ENCODE peak calls at places on chromosomes 1 and 21, in four cellular contexts. One of them, this sample, is unnamed.
A peak's percentile ranks its signal among the peaks of the same experiment; 100 is the strongest.

GRCh38 chr1:115299266-115299665 is 38.8 kb downstream of the NGF start:
- DNase-seq in GM12891: no peak
- DNase-seq in Peyer's patch: no peak
- DNase-seq in heart left ventricle: no peak
- DNase-seq in this sample: no peak

GRCh38 chr1:46991083-46991923 is 32.2 kb upstream of the CYP4X1 start:
- DNase-seq in Peyer's patch: no peak
- DNase-seq in GM12891: no peak
- DNase-seq in heart left ventricle: no peak
- DNase-seq in this sample: no peak

GRCh38 chr21:15298306-15298705 is 233.5 kb upstream of the NRIP1 start:
- DNase-seq in GM12891: no peak
- DNase-seq in Peyer's patch: no peak
- DNase-seq in heart left ventricle: no peak
- DNase-seq in this sample: no peak

GRCh38 chr1:178324003-178324402 is 172.8 kb downstream of the CLEC20A start:
- DNase-seq in heart left ventricle: no peak
- DNase-seq in GM12891: no peak
- DNase-seq in Peyer's patch: no peak
- DNase-seq in this sample: no peak

GRCh38 chr1:66371233-66372005 is 162.5 kb upstream of the SGIP1 start:
- DNase-seq in GM12891: no peak
- DNase-seq in heart left ventricle: peak; percentile 26
- DNase-seq in Peyer's patch: peak; percentile 75
- DNase-seq in this sample: peak; percentile 10

GRCh38 chr1:160115545-160116276 is at the start of gene ATP1A2:
- DNase-seq in Peyer's patch: no peak
- DNase-seq in heart left ventricle: peak; percentile 81
- DNase-seq in GM12891: no peak
- DNase-seq in this sample: no peak

GRCh38 chr1:40911105-40911504 is 48.9 kb upstream of the CITED4 start:
- DNase-seq in Peyer's patch: no peak
- DNase-seq in GM12891: no peak
- DNase-seq in heart left ventricle: no peak
- DNase-seq in this sample: no peak

GRCh38 chr1:27257155-27257554 is 22.7 kb downstream of the WDTC1 start:
- DNase-seq in heart left ventricle: no peak
- DNase-seq in Peyer's patch: no peak
- DNase-seq in GM12891: no peak
- DNase-seq in this sample: no peak

GRCh38 chr21:33126569-33126968 is 56.6 kb downstream of the OLIG1 start:
- DNase-seq in GM12891: no peak
- DNase-seq in Peyer's patch: no peak
- DNase-seq in heart left ventricle: no peak
- DNase-seq in this sample: no peak

GRCh38 chr1:150477733-150478132 is 9.5 kb upstream of the TARS2 start:
- DNase-seq in heart left ventricle: no peak
- DNase-seq in Peyer's patch: no peak
- DNase-seq in GM12891: no peak
- DNase-seq in this sample: no peak

GRCh38 chr1:19485362-19486187 is at the start of gene CAPZB:
- DNase-seq in GM12891: peak; percentile 95
- DNase-seq in heart left ventricle: peak; percentile 97
- DNase-seq in Peyer's patch: peak; percentile 92
- DNase-seq in this sample: peak; percentile 77

GRCh38 chr21:17513214-17514123 is 626 bp downstream of the CXADR start:
- DNase-seq in heart left ventricle: peak; percentile 33
- DNase-seq in GM12891: peak; percentile 27
- DNase-seq in Peyer's patch: no peak
- DNase-seq in this sample: no peak

GRCh38 chr21:14830307-14830706 is 234.5 kb downstream of the NRIP1 start:
- DNase-seq in heart left ventricle: no peak
- DNase-seq in Peyer's patch: no peak
- DNase-seq in GM12891: no peak
- DNase-seq in this sample: no peak

GRCh38 chr1:84918706-84919105 is 25.7 kb upstream of the LPAR3 start:
- DNase-seq in GM12891: no peak
- DNase-seq in heart left ventricle: no peak
- DNase-seq in Peyer's patch: no peak
- DNase-seq in this sample: no peak

GRCh38 chr1:181369416-181369815 is 113.9 kb upstream of the CACNA1E start:
- DNase-seq in GM12891: no peak
- DNase-seq in heart left ventricle: no peak
- DNase-seq in Peyer's patch: no peak
- DNase-seq in this sample: no peak

GRCh38 chr1:92903765-92904164 is 57.5 kb downstream of the DIPK1A start:
- DNase-seq in Peyer's patch: no peak
- DNase-seq in GM12891: no peak
- DNase-seq in heart left ventricle: no peak
- DNase-seq in this sample: no peak

GRCh38 chr1:187267745-187268277 is 439.1 kb downstream of the PLA2G4A start:
- DNase-seq in heart left ventricle: no peak
- DNase-seq in GM12891: no peak
- DNase-seq in Peyer's patch: no peak
- DNase-seq in this sample: no peak

GRCh38 chr1:156816561-156817328 is at the start of gene SH2D2A:
- DNase-seq in Peyer's patch: peak; percentile 88
- DNase-seq in heart left ventricle: peak; percentile 60
- DNase-seq in GM12891: peak; percentile 78
- DNase-seq in this sample: no peak

GRCh38 chr1:18938707-18939070 is 17.8 kb downstream of the IFFO2 start:
- DNase-seq in GM12891: no peak
- DNase-seq in Peyer's patch: no peak
- DNase-seq in heart left ventricle: no peak
- DNase-seq in this sample: no peak

GRCh38 chr1:201309420-201309819 is 26.1 kb downstream of the PKP1 start:
- DNase-seq in heart left ventricle: peak; percentile 84
- DNase-seq in Peyer's patch: no peak
- DNase-seq in GM12891: peak; percentile 35
- DNase-seq in this sample: peak; percentile 24

GRCh38 chr1:36096500-36097412 is 8.1 kb downstream of the ADPRS start:
- DNase-seq in Peyer's patch: no peak
- DNase-seq in GM12891: no peak
- DNase-seq in heart left ventricle: no peak
- DNase-seq in this sample: no peak

GRCh38 chr1:100360790-100361232 is 8.5 kb downstream of the CDC14A start:
- DNase-seq in GM12891: no peak
- DNase-seq in Peyer's patch: no peak
- DNase-seq in heart left ventricle: peak; percentile 52
- DNase-seq in this sample: peak; percentile 17

GRCh38 chr1:207321045-207321789 is at the start of gene CD55:
- DNase-seq in GM12891: peak; percentile 76
- DNase-seq in Peyer's patch: peak; percentile 98
- DNase-seq in heart left ventricle: peak; percentile 97
- DNase-seq in this sample: peak; percentile 84
- TF ChIP-seq POLR2A in GM12891: peak; percentile 84
- TF ChIP-seq POLR2A in Peyer's patch: peak; percentile 90
- TF ChIP-seq POLR2A in heart left ventricle: peak; percentile 16
- TF ChIP-seq POLR2A in this sample: no peak

DNA sequence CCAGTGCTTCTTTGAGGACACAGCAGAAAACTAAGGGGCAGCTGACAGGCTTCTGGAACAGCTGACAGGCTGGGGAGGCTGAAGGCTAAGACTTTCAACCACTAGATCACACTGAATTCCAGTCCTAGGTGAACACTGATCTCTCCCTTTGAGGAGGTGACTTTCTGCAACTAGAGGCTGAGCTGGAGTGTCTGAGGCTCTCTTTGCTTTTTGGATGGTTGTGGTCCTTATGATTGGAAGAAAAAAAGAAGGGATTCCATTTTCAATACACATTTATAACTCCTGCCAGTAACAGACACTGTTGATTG is 1.4 kb downstream of the IL6R start:
- DNase-seq in heart left ventricle: no peak
- DNase-seq in Peyer's patch: no peak
- DNase-seq in GM12891: no peak
- DNase-seq in this sample: no peak
- TF ChIP-seq POLR2A in heart left ventricle: no peak
- TF ChIP-seq POLR2A in Peyer's patch: no peak
- TF ChIP-seq POLR2A in GM12891: no peak
- TF ChIP-seq POLR2A in this sample: no peak

GRCh38 chr1:43969416-43969745 is 429 bp upstream of the DPH2 start:
- DNase-seq in Peyer's patch: no peak
- DNase-seq in GM12891: no peak
- DNase-seq in heart left ventricle: no peak
- DNase-seq in this sample: no peak

GRCh38 chr1:43968348-43968948 is 1.4 kb upstream of the DPH2 start:
- DNase-seq in Peyer's patch: no peak
- DNase-seq in heart left ventricle: no peak
- DNase-seq in GM12891: no peak
- DNase-seq in this sample: no peak

GRCh38 chr1:43970911-43971310 is 1.1 kb downstream of the DPH2 start:
- DNase-seq in heart left ventricle: no peak
- DNase-seq in GM12891: no peak
- DNase-seq in Peyer's patch: no peak
- DNase-seq in this sample: no peak

GRCh38 chr1:43970502-43970901 is 692 bp downstream of the DPH2 start:
- DNase-seq in GM12891: no peak
- DNase-seq in heart left ventricle: no peak
- DNase-seq in Peyer's patch: no peak
- DNase-seq in this sample: no peak

DNA sequence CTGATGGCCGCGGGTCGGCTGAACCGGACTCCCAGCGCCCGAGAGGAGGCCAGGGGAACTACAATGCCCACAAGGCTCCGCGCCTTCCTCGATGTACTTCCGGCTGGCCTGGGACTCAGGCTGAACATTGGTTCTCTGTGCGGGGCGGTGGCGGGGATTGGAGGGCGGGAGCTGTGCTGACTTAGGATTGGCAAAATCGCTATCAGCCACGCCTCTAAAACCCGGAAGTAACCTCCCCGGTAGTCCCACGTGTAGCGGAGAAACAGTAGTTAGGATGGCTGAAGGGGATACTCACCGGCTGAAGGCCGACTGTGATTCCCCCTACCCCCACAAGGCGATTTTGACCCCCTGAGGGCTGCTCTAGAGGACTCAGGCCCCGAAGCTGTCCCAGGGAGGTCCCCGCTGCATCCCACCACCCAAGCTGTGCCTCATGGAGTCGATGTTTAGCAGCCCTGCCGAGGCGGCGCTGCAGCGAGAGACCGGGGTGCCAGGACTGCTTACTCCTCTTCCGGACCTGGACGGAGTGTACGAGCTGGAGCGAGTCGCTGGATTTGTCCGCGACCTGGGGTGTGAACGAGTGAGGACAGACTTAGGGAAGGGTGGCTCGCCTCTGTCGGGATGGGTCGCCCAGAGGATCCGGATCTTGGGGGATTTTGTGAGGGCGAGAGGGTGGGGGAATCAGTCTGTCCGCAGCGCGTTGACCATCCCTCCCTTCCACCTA is at the start of gene DPH2:
- DNase-seq in heart left ventricle: peak; percentile 98
- DNase-seq in Peyer's patch: peak; percentile 97
- DNase-seq in GM12891: peak; percentile 99
- DNase-seq in this sample: peak; percentile 99
- TF ChIP-seq POLR2A in heart left ventricle: no peak
- TF ChIP-seq POLR2A in Peyer's patch: no peak
- TF ChIP-seq POLR2A in GM12891: peak; percentile 64
- TF ChIP-seq POLR2A in this sample: no peak

DNA sequence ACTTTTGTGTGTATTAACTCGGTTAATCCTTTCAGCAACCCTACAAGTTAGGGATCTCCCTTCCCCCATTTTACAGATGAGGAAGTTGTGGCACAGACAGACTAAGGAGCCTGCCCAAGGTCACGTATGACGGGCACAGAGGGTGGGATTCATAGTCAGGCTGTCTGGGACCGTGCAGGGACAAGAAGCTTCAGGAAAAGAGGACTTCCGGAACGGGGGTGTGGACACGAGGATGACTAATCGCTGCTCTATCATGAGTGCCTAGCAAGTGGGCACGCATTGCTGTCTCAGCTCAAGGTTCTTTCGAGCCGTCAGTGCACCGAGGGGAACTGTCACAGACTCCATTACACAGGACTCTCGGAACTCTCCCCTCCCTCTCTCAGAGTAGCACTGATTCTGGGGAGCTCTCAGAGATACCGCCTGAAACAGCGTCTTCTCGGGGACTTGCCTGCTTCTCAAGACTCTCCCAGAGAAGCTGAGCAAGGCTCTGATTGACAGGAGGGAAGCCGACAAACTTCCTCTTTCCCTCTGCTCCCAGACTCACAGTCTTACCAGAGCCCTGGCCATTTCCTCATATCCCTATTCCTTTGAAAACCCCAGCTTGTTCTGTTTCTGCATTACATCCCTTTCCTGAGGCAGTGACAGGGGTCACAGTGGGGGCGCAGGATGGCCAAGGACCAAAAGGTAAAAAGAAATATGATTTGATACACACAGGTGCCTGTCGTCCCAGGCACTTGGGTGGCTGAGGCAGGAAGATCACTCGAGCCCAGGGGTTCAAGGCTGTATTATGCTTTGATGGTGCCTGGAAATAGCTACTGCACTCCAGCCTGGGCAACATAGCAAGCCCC is 14.4 kb downstream of the FHAD1 start:
- DNase-seq in GM12891: no peak
- DNase-seq in heart left ventricle: peak; percentile 67
- DNase-seq in Peyer's patch: no peak
- DNase-seq in this sample: peak; percentile 20
- TF ChIP-seq POLR2A in GM12891: no peak
- TF ChIP-seq POLR2A in heart left ventricle: no peak
- TF ChIP-seq POLR2A in Peyer's patch: no peak
- TF ChIP-seq POLR2A in this sample: peak; percentile 11

GRCh38 chr1:67818725-67819301 is 14.5 kb downstream of the GNG12 start:
- DNase-seq in heart left ventricle: no peak
- DNase-seq in GM12891: no peak
- DNase-seq in Peyer's patch: no peak
- DNase-seq in this sample: no peak
- TF ChIP-seq POLR2A in heart left ventricle: no peak
- TF ChIP-seq POLR2A in GM12891: no peak
- TF ChIP-seq POLR2A in Peyer's patch: no peak
- TF ChIP-seq POLR2A in this sample: no peak

DNA sequence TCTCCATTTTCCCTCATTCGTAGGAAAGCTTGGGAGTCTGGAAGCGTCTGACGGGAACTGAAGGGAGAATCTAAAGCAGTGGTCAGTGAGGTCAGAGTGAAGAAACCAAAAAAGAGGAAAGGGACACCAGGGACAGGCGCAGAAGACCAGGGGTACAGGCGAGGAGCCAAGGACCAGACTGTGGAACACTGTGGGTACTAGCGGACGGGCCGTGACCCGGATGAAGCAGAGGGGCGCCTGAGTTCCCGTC is 164 bp upstream of the MTX1 start:
- DNase-seq in GM12891: no peak
- DNase-seq in heart left ventricle: no peak
- DNase-seq in Peyer's patch: no peak
- DNase-seq in this sample: no peak
- TF ChIP-seq POLR2A in GM12891: no peak
- TF ChIP-seq POLR2A in heart left ventricle: no peak
- TF ChIP-seq POLR2A in Peyer's patch: no peak
- TF ChIP-seq POLR2A in this sample: no peak

GRCh38 chr1:184443624-184444023 is 56.8 kb downstream of the C1orf21 start:
- DNase-seq in heart left ventricle: no peak
- DNase-seq in GM12891: no peak
- DNase-seq in Peyer's patch: no peak
- DNase-seq in this sample: no peak
- TF ChIP-seq POLR2A in heart left ventricle: no peak
- TF ChIP-seq POLR2A in GM12891: no peak
- TF ChIP-seq POLR2A in Peyer's patch: no peak
- TF ChIP-seq POLR2A in this sample: no peak